ENCODE peak calls at places on chromosome 12, in eight cellular contexts. One of them, this sample, is unnamed.

GRCh38 chr12:57196439-57196838 is 20.2 kb upstream of the NXPH4 start:
- DNase-seq in glutamatergic neuron: no peak
- DNase-seq in AG08395: no peak
- DNase-seq in anterior cingulate cortex: no peak
- DNase-seq in activated T-helper 1 cell treated with anti-CD3 and anti-CD28 coated beads, Interleukin-2, amount 50 U/mL, for 16 hours: no peak
- DNase-seq in activated CD4-positive, alpha-beta memory T cell treated with anti-CD3 and anti-CD28 coated beads, Interleukin-2, amount 10 ng/mL, durations not matched to agents 7 days and 5 days: no peak
- DNase-seq in colonic mucosa: no peak
- DNase-seq in astrocyte of the spinal cord: no peak
- DNase-seq in this sample: no peak

GRCh38 chr12:2376855-2377657 is 324.3 kb downstream of the CACNA1C start:
- DNase-seq in glutamatergic neuron: no peak
- DNase-seq in AG08395: no peak
- DNase-seq in anterior cingulate cortex: no peak
- DNase-seq in activated T-helper 1 cell treated with anti-CD3 and anti-CD28 coated beads, Interleukin-2, amount 50 U/mL, for 16 hours: no peak
- DNase-seq in activated CD4-positive, alpha-beta memory T cell treated with anti-CD3 and anti-CD28 coated beads, Interleukin-2, amount 10 ng/mL, durations not matched to agents 7 days and 5 days: no peak
- DNase-seq in colonic mucosa: no peak
- DNase-seq in astrocyte of the spinal cord: no peak
- DNase-seq in this sample: no peak

GRCh38 chr12:534216-534615 is 74.5 kb downstream of the B4GALNT3 start:
- DNase-seq in glutamatergic neuron: no peak
- DNase-seq in AG08395: no peak
- DNase-seq in anterior cingulate cortex: no peak
- DNase-seq in activated T-helper 1 cell treated with anti-CD3 and anti-CD28 coated beads, Interleukin-2, amount 50 U/mL, for 16 hours: no peak
- DNase-seq in activated CD4-positive, alpha-beta memory T cell treated with anti-CD3 and anti-CD28 coated beads, Interleukin-2, amount 10 ng/mL, durations not matched to agents 7 days and 5 days: no peak
- DNase-seq in colonic mucosa: no peak
- DNase-seq in astrocyte of the spinal cord: no peak
- DNase-seq in this sample: no peak

GRCh38 chr12:51926718-51927117 is 19.4 kb downstream of the ACVRL1 start:
- DNase-seq in glutamatergic neuron: no peak
- DNase-seq in AG08395: no peak
- DNase-seq in anterior cingulate cortex: no peak
- DNase-seq in activated T-helper 1 cell treated with anti-CD3 and anti-CD28 coated beads, Interleukin-2, amount 50 U/mL, for 16 hours: peak
- DNase-seq in activated CD4-positive, alpha-beta memory T cell treated with anti-CD3 and anti-CD28 coated beads, Interleukin-2, amount 10 ng/mL, durations not matched to agents 7 days and 5 days: peak
- DNase-seq in colonic mucosa: peak
- DNase-seq in astrocyte of the spinal cord: no peak
- DNase-seq in this sample: no peak

GRCh38 chr12:106136263-106136662 is 2.5 kb downstream of the NUAK1 start:
- DNase-seq in glutamatergic neuron: peak
- DNase-seq in AG08395: peak
- DNase-seq in anterior cingulate cortex: peak
- DNase-seq in activated T-helper 1 cell treated with anti-CD3 and anti-CD28 coated beads, Interleukin-2, amount 50 U/mL, for 16 hours: peak
- DNase-seq in activated CD4-positive, alpha-beta memory T cell treated with anti-CD3 and anti-CD28 coated beads, Interleukin-2, amount 10 ng/mL, durations not matched to agents 7 days and 5 days: peak
- DNase-seq in colonic mucosa: peak
- DNase-seq in astrocyte of the spinal cord: peak
- DNase-seq in this sample: peak

GRCh38 chr12:99810718-99811593 is 163.4 kb downstream of the GARIN6 start:
- DNase-seq in glutamatergic neuron: no peak
- DNase-seq in AG08395: peak
- DNase-seq in anterior cingulate cortex: no peak
- DNase-seq in activated T-helper 1 cell treated with anti-CD3 and anti-CD28 coated beads, Interleukin-2, amount 50 U/mL, for 16 hours: no peak
- DNase-seq in activated CD4-positive, alpha-beta memory T cell treated with anti-CD3 and anti-CD28 coated beads, Interleukin-2, amount 10 ng/mL, durations not matched to agents 7 days and 5 days: no peak
- DNase-seq in colonic mucosa: no peak
- DNase-seq in astrocyte of the spinal cord: peak
- DNase-seq in this sample: no peak

GRCh38 chr12:129550353-129550752 is 353.5 kb downstream of the TMEM132D start:
- DNase-seq in glutamatergic neuron: peak
- DNase-seq in AG08395: no peak
- DNase-seq in anterior cingulate cortex: no peak
- DNase-seq in activated T-helper 1 cell treated with anti-CD3 and anti-CD28 coated beads, Interleukin-2, amount 50 U/mL, for 16 hours: no peak
- DNase-seq in activated CD4-positive, alpha-beta memory T cell treated with anti-CD3 and anti-CD28 coated beads, Interleukin-2, amount 10 ng/mL, durations not matched to agents 7 days and 5 days: no peak
- DNase-seq in colonic mucosa: peak
- DNase-seq in astrocyte of the spinal cord: no peak
- DNase-seq in this sample: no peak

GRCh38 chr12:71763682-71764379 is 9.2 kb downstream of the RAB21 start:
- DNase-seq in glutamatergic neuron: no peak
- DNase-seq in AG08395: no peak
- DNase-seq in anterior cingulate cortex: no peak
- DNase-seq in activated T-helper 1 cell treated with anti-CD3 and anti-CD28 coated beads, Interleukin-2, amount 50 U/mL, for 16 hours: no peak
- DNase-seq in activated CD4-positive, alpha-beta memory T cell treated with anti-CD3 and anti-CD28 coated beads, Interleukin-2, amount 10 ng/mL, durations not matched to agents 7 days and 5 days: no peak
- DNase-seq in colonic mucosa: no peak
- DNase-seq in astrocyte of the spinal cord: peak
- DNase-seq in this sample: no peak

GRCh38 chr12:121990692-121991603 is 30.7 kb upstream of the BCL7A start:
- DNase-seq in glutamatergic neuron: no peak
- DNase-seq in AG08395: peak
- DNase-seq in anterior cingulate cortex: no peak
- DNase-seq in activated T-helper 1 cell treated with anti-CD3 and anti-CD28 coated beads, Interleukin-2, amount 50 U/mL, for 16 hours: no peak
- DNase-seq in activated CD4-positive, alpha-beta memory T cell treated with anti-CD3 and anti-CD28 coated beads, Interleukin-2, amount 10 ng/mL, durations not matched to agents 7 days and 5 days: peak
- DNase-seq in colonic mucosa: no peak
- DNase-seq in astrocyte of the spinal cord: peak
- DNase-seq in this sample: no peak

GRCh38 chr12:105672576-105672975 is 342.1 kb downstream of the C12orf75 start:
- DNase-seq in glutamatergic neuron: peak
- DNase-seq in AG08395: no peak
- DNase-seq in anterior cingulate cortex: no peak
- DNase-seq in activated T-helper 1 cell treated with anti-CD3 and anti-CD28 coated beads, Interleukin-2, amount 50 U/mL, for 16 hours: no peak
- DNase-seq in activated CD4-positive, alpha-beta memory T cell treated with anti-CD3 and anti-CD28 coated beads, Interleukin-2, amount 10 ng/mL, durations not matched to agents 7 days and 5 days: no peak
- DNase-seq in colonic mucosa: peak
- DNase-seq in astrocyte of the spinal cord: no peak
- DNase-seq in this sample: no peak

GRCh38 chr12:130053641-130054040 is 108.6 kb upstream of the FZD10 start:
- DNase-seq in glutamatergic neuron: peak
- DNase-seq in AG08395: no peak
- DNase-seq in anterior cingulate cortex: no peak
- DNase-seq in activated T-helper 1 cell treated with anti-CD3 and anti-CD28 coated beads, Interleukin-2, amount 50 U/mL, for 16 hours: no peak
- DNase-seq in activated CD4-positive, alpha-beta memory T cell treated with anti-CD3 and anti-CD28 coated beads, Interleukin-2, amount 10 ng/mL, durations not matched to agents 7 days and 5 days: no peak
- DNase-seq in colonic mucosa: no peak
- DNase-seq in astrocyte of the spinal cord: no peak
- DNase-seq in this sample: no peak

GRCh38 chr12:108592033-108592909 is 5.6 kb downstream of the TMEM119 start:
- DNase-seq in glutamatergic neuron: no peak
- DNase-seq in AG08395: no peak
- DNase-seq in anterior cingulate cortex: no peak
- DNase-seq in activated T-helper 1 cell treated with anti-CD3 and anti-CD28 coated beads, Interleukin-2, amount 50 U/mL, for 16 hours: no peak
- DNase-seq in activated CD4-positive, alpha-beta memory T cell treated with anti-CD3 and anti-CD28 coated beads, Interleukin-2, amount 10 ng/mL, durations not matched to agents 7 days and 5 days: no peak
- DNase-seq in colonic mucosa: no peak
- DNase-seq in astrocyte of the spinal cord: no peak
- DNase-seq in this sample: no peak

This sample was measured in dorsolateral prefrontal cortex.